ENCODE peak calls at places on chromosome 6, in five cellular contexts. G is neural progenitor cell; M is fibroblast of lung; R is left ventricle myocardium inferior; Y is naive thymus-derived CD4-positive, alpha-beta T cell. I is an unnamed sample.

GRCh38 chr6:111888928-111889696 is 15.9 kb upstream of the FYN start:
- DNase-seq in G (peak), M (peak), R (peak), Y (no peak), I (no peak)

GRCh38 chr6:52575490-52575868 is 1.4 kb downstream of the TRAM2 start:
- DNase-seq in G (no peak), M (peak), R (no peak), Y (no peak), I (no peak)

GRCh38 chr6:121510568-121511177 is 75.2 kb downstream of the GJA1 start:
- DNase-seq in G (no peak), M (peak), R (no peak), Y (no peak), I (peak)

GRCh38 chr6:100664274-100665040 is 199.7 kb upstream of the SIM1 start:
- DNase-seq in G (peak), M (peak), R (no peak), Y (peak), I (no peak)

GRCh38 chr6:11785953-11786579 is 7.5 kb upstream of the ADTRP start:
- DNase-seq in G (no peak), M (no peak), R (no peak), Y (no peak), I (no peak)

GRCh38 chr6:36039113-36039512 is 11.5 kb downstream of the MAPK14 start:
- DNase-seq in G (no peak), M (peak), R (no peak), Y (no peak), I (no peak)

GRCh38 chr6:91141352-91141751 is 554.5 kb upstream of the MAP3K7 start:
- DNase-seq in G (no peak), M (no peak), R (no peak), Y (no peak), I (no peak)

GRCh38 chr6:149213829-149214228 is 103.7 kb upstream of the TAB2 start:
- DNase-seq in G (no peak), M (peak), R (no peak), Y (no peak), I (no peak)

GRCh38 chr6:46983007-46983411 is 59.1 kb downstream of the ADGRF1 start:
- DNase-seq in G (peak), M (peak), R (no peak), Y (no peak), I (no peak)

GRCh38 chr6:162442675-162443074 is 284.9 kb downstream of the PRKN start:
- DNase-seq in G (peak), M (peak), R (no peak), Y (no peak), I (peak)

GRCh38 chr6:162640756-162641155 is 86.8 kb downstream of the PRKN start:
- DNase-seq in G (no peak), M (no peak), R (no peak), Y (no peak), I (no peak)

GRCh38 chr6:87093651-87094050 is 1.3 kb downstream of the CGA start:
- DNase-seq in G (no peak), M (peak), R (no peak), Y (no peak), I (no peak)

GRCh38 chr6:1200706-1201105 is 111.2 kb upstream of the FOXQ1 start:
- DNase-seq in G (no peak), M (no peak), R (no peak), Y (no peak), I (peak)

GRCh38 chr6:63503199-63503598 is 69.1 kb upstream of the LOC128125822 start:
- DNase-seq in G (no peak), M (no peak), R (no peak), Y (no peak), I (peak)

GRCh38 chr6:36596359-36596758 is 2.2 kb downstream of the SRSF3 start:
- DNase-seq in G (no peak), M (no peak), R (no peak), Y (no peak), I (no peak)

GRCh38 chr6:43695078-43695966 is 7.7 kb upstream of the MRPS18A start:
- DNase-seq in G (peak), M (no peak), R (peak), Y (no peak), I (no peak)

GRCh38 chr6:8983202-8983688 is 547.9 kb upstream of the SLC35B3 start:
- DNase-seq in G (peak), M (peak), R (peak), Y (peak), I (peak)

GRCh38 chr6:128710305-128710704 is 172.6 kb upstream of the LAMA2 start:
- DNase-seq in G (no peak), M (peak), R (no peak), Y (no peak), I (no peak)

GRCh38 chr6:111793711-111794111 is 79.5 kb downstream of the FYN start:
- DNase-seq in G (no peak), M (no peak), R (no peak), Y (no peak), I (no peak)

GRCh38 chr6:128139519-128139918 is 238.7 kb upstream of the THEMIS start:
- DNase-seq in G (no peak), M (peak), R (no peak), Y (no peak), I (peak)

DNA sequence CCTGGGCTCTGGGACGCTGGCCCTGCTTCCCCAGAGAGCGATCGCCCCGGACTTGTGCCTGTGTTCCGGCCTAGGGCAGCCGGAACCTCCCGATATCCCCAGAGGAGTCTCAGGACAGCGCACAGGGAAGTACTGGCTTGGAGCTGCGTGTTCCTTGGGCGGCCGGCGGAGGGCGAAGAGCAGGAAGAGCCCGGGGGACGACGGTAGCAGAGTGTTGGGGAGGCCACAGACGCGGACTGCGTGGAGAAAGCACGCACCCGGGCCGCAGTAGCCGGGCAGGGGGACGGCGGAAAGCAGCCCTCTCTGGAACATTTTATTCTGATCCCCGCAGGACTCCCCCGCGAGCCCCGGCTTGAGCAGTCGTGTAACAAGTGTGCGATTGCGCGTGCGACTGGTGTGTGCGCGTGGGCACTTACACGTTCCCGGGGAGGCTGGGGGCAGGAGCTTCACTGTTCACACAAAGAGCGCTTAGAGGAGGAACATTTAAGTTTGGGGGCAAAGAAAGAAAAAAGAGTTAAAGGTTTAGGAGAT is 36.1 kb downstream of the NCR2 start:
- DNase-seq in G (peak), M (peak), R (peak), Y (no peak), I (no peak)
- H3K4me3 ChIP-seq in G (peak), M (no peak), R (peak), Y (peak), I (peak)

GRCh38 chr6:3911130-3911529 is 62.0 kb downstream of the FAM50B start:
- DNase-seq in G (no peak), M (no peak), R (no peak), Y (no peak), I (no peak)

GRCh38 chr6:3912366-3913076 is 63.3 kb downstream of the FAM50B start:
- DNase-seq in G (no peak), M (no peak), R (no peak), Y (no peak), I (no peak)

GRCh38 chr6:3913077-3913957 is 64.1 kb downstream of the FAM50B start:
- DNase-seq in G (no peak), M (peak), R (no peak), Y (no peak), I (peak)

GRCh38 chr6:3910264-3910663 is 61.1 kb downstream of the FAM50B start:
- DNase-seq in G (no peak), M (no peak), R (no peak), Y (no peak), I (no peak)

DNA sequence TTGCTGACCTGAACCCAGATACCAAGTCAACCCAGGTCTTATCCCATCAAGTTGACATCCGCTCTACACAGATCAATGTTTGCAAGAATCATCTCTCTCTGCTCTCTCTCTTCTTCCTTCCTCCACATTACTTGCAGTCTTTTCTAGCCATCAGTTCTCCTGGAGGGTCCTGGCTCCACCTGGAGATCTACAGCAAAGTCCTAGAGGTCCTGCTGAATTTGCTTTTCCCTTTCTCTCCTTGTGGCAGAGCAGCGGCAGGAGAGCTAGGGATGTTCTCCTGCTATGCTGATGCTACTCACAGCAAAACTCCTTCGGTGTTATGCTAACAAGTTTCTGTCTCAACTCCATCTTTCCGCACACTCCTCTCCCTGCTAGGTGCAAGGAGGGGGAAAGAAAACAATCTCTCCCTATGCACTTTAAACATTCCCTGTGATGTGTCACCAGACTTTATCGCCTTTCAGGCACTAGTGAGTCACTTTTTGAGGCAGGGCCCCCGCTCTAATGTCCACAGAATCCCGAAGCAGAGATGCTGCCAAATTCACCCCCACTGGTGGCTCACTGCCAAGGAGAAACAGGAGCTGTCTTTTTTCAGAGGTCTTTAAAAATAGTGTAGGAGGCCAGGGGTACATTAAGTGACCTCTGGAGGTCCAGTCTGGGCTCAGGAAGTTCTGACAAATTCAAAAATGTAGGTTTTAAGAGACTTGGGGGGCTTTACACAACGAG is 62.6 kb downstream of the FAM50B start:
- DNase-seq in G (no peak), M (peak), R (peak), Y (no peak), I (peak)
- H3K4me3 ChIP-seq in G (no peak), M (no peak), R (peak), Y (no peak), I (no peak)

DNA sequence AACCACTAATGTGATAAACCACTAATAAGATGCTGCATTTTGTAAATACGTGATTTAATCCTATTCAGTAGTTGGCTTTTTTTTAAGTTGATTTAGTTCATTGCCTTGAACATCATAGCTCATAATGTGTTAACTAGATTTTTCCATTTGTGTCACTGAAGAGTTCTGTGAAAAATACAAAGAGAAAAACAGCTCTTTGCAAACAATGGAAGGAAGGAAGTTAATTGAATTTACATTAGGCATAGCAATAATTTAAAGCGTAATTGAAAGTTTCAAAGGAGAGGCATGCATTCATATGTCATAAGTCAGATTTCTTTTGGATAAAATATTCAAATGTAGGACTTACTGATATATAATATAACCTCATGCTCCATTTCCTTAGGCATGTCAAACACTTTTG is 102.3 kb downstream of the TBC1D7 start:
- DNase-seq in G (no peak), M (no peak), R (no peak), Y (no peak), I (no peak)
- H3K4me3 ChIP-seq in G (no peak), M (no peak), R (no peak), Y (no peak), I (no peak)

GRCh38 chr6:5130135-5130866 is 45.2 kb downstream of the PPP1R3G start:
- DNase-seq in G (peak), M (no peak), R (no peak), Y (no peak), I (no peak)

GRCh38 chr6:5136856-5137255 is 51.7 kb downstream of the PPP1R3G start:
- DNase-seq in G (no peak), M (no peak), R (no peak), Y (no peak), I (no peak)

GRCh38 chr6:5135783-5136376 is 50.7 kb downstream of the PPP1R3G start:
- DNase-seq in G (peak), M (peak), R (no peak), Y (peak), I (no peak)

GRCh38 chr6:5133943-5134342 is 48.8 kb downstream of the PPP1R3G start:
- DNase-seq in G (no peak), M (no peak), R (no peak), Y (no peak), I (no peak)

DNA sequence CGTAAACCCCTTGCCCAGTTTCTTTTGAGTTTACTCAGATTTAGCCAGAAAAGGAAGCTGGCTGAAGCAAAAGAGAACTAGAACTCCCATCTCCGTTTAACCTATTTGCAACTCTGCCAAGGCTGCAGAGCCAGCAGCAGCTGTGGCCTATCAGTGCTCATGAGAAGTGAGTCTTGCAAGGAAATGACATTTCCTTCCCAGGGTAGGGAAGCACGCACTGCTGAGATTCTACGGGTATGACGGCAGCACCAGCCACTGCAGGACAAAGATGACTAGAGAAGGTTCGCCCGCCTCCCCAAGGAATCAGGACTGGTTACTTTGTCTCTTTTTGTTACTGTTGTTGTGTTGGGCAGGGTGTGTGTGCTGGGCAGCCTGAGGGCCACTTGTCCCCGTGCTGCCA is 47.6 kb downstream of the PPP1R3G start:
- DNase-seq in G (peak), M (peak), R (peak), Y (no peak), I (no peak)
- H3K4me3 ChIP-seq in G (peak), M (peak), R (peak), Y (no peak), I (no peak)

GRCh38 chr6:33191383-33192104 is 723 bp downstream of the COL11A2 start:
- DNase-seq in G (peak), M (no peak), R (peak), Y (no peak), I (no peak)

GRCh38 chr6:33190504-33191107 is 1.7 kb downstream of the COL11A2 start:
- DNase-seq in G (no peak), M (no peak), R (no peak), Y (no peak), I (no peak)

GRCh38 chr6:33193619-33194018 is 1.4 kb upstream of the COL11A2 start:
- DNase-seq in G (no peak), M (no peak), R (no peak), Y (no peak), I (no peak)

GRCh38 chr6:33192671-33193602 is 670 bp upstream of the COL11A2 start:
- DNase-seq in G (peak), M (peak), R (peak), Y (peak), I (no peak)

GRCh38 chr6:33192105-33192646 is at the start of gene COL11A2:
- DNase-seq in G (peak), M (no peak), R (no peak), Y (no peak), I (no peak)
- H3K4me3 ChIP-seq in G (peak), M (peak), R (peak), Y (peak), I (peak)

GRCh38 chr6:10532392-10532791 is 11.2 kb downstream of the GCNT2 start:
- DNase-seq in G (no peak), M (no peak), R (no peak), Y (no peak), I (no peak)

GRCh38 chr6:10531513-10531912 is 10.4 kb downstream of the GCNT2 start:
- DNase-seq in G (no peak), M (no peak), R (no peak), Y (no peak), I (no peak)

GRCh38 chr6:10529231-10529801 is 8.2 kb downstream of the GCNT2 start:
- DNase-seq in G (no peak), M (peak), R (no peak), Y (no peak), I (peak)

GRCh38 chr6:10534418-10534760 is 13.2 kb downstream of the GCNT2 start:
- DNase-seq in G (peak), M (no peak), R (no peak), Y (no peak), I (no peak)

DNA sequence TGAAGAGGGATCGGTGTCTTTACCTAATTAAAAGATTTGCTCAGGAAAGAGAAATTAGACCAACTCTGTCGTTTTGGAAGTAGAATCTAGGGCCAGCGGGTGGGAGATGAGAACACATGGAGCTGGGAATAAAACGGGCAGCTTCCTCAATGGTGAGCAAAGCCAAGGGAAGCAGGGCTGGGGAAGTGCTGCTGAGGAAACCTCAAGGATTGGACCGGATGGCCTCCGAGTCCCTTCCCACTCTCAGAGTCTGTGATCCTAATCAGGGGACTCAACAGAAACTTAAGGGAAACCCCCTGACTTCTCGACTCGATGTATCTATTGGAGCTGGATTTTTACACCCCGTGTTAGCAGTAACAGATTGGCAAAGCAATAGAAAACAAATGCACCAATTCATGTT is 10.8 kb downstream of the GCNT2 start:
- DNase-seq in G (no peak), M (no peak), R (no peak), Y (no peak), I (no peak)
- H3K4me3 ChIP-seq in G (no peak), M (no peak), R (peak), Y (no peak), I (peak)

I was measured in retinal pigment epithelial cell.